ENCODE peak calls at places on chromosomes 2 and 18, in four cellular contexts. H, M, P and Z are unnamed samples.
A peak's percentile ranks its signal among the peaks of the same experiment; 100 is the strongest.

GRCh38 chr18:23743733-23744333 is 54.6 kb downstream of the LAMA3 start:
- DNase-seq in H (no peak), M (peak; percentile 39), P (no peak), Z (no peak)

GRCh38 chr2:105910497-105911238 is 166.0 kb downstream of the NCK2 start:
- DNase-seq in H (no peak), M (no peak), P (no peak), Z (no peak)

GRCh38 chr18:8705941-8706544 is 687 bp downstream of the MTCL1 start:
- DNase-seq in H (no peak), M (no peak), P (no peak), Z (no peak)

GRCh38 chr2:49210191-49210590 is 55.9 kb upstream of the FSHR start:
- DNase-seq in H (no peak), M (no peak), P (no peak), Z (no peak)

GRCh38 chr2:54907663-54908062 is 142.6 kb downstream of the RTN4 start:
- DNase-seq in H (no peak), M (no peak), P (no peak), Z (no peak)

GRCh38 chr2:224038049-224038829 is 847 bp downstream of the SERPINE2 start:
- DNase-seq in H (peak; percentile 40), M (peak; percentile 64), P (no peak), Z (peak; percentile 57)

GRCh38 chr2:144595279-144595678 is 75.4 kb upstream of the ZEB2 start:
- DNase-seq in H (no peak), M (no peak), P (no peak), Z (no peak)

GRCh38 chr2:169887120-169887519 is 59.9 kb downstream of the UBR3 start:
- DNase-seq in H (no peak), M (no peak), P (no peak), Z (no peak)

GRCh38 chr18:79856119-79857080 is 58.7 kb downstream of the KCNG2 start:
- DNase-seq in H (peak; percentile 41), M (no peak), P (peak; percentile 29), Z (peak; percentile 26)

GRCh38 chr2:120034616-120035015 is 21.7 kb downstream of the EPB41L5 start:
- DNase-seq in H (no peak), M (no peak), P (no peak), Z (no peak)

GRCh38 chr2:220011859-220012258 is 384.4 kb downstream of the SLC4A3 start:
- DNase-seq in H (no peak), M (no peak), P (no peak), Z (no peak)

GRCh38 chr2:185738679-185739472 is at the start of gene FSIP2:
- DNase-seq in H (peak; percentile 72), M (peak; percentile 87), P (peak; percentile 93), Z (peak; percentile 89)

GRCh38 chr18:47283476-47283875 is 32.0 kb upstream of the SKOR2 start:
- DNase-seq in H (peak; percentile 24), M (peak; percentile 37), P (no peak), Z (peak; percentile 18)

GRCh38 chr18:23151414-23152099 is 16.3 kb downstream of the CABLES1 start:
- DNase-seq in H (no peak), M (no peak), P (no peak), Z (peak; percentile 37)

GRCh38 chr2:46338674-46339073 is 41.5 kb downstream of the EPAS1 start:
- DNase-seq in H (no peak), M (no peak), P (no peak), Z (no peak)

GRCh38 chr2:174585657-174586056 is 11.9 kb downstream of the WIPF1 start:
- DNase-seq in H (no peak), M (no peak), P (no peak), Z (no peak)